ENCODE peak calls at places on chromosomes 5 and 9, in four cellular contexts. One of them, this sample, is unnamed.

GRCh38 chr5:180323929-180324632 is 29.1 kb downstream of the GFPT2 start:
- DNase-seq in lung: no peak
- DNase-seq in prostate gland: no peak
- DNase-seq in IMR-90: peak; percentile 88
- DNase-seq in this sample: no peak

GRCh38 chr5:1936413-1936812 is 53.7 kb upstream of the IRX4 start:
- DNase-seq in IMR-90: no peak
- DNase-seq in prostate gland: no peak
- DNase-seq in lung: no peak
- DNase-seq in this sample: no peak

GRCh38 chr5:96280946-96281393 is 152.1 kb downstream of the PCSK1 start:
- DNase-seq in prostate gland: no peak
- DNase-seq in lung: no peak
- DNase-seq in IMR-90: no peak
- DNase-seq in this sample: no peak

GRCh38 chr5:19235101-19235584 is 752.9 kb downstream of the CDH18 start:
- DNase-seq in prostate gland: no peak
- DNase-seq in lung: no peak
- DNase-seq in IMR-90: no peak
- DNase-seq in this sample: no peak

GRCh38 chr5:14557203-14557725 is 24.3 kb upstream of the OTULINL start:
- DNase-seq in prostate gland: no peak
- DNase-seq in lung: no peak
- DNase-seq in IMR-90: no peak
- DNase-seq in this sample: no peak

GRCh38 chr5:20087299-20087698 is 99.3 kb upstream of the CDH18 start:
- DNase-seq in lung: no peak
- DNase-seq in IMR-90: no peak
- DNase-seq in prostate gland: no peak
- DNase-seq in this sample: no peak

GRCh38 chr9:83477571-83477970 is 60.6 kb downstream of the FRMD3 start:
- DNase-seq in lung: no peak
- DNase-seq in prostate gland: no peak
- DNase-seq in IMR-90: no peak
- DNase-seq in this sample: no peak

GRCh38 chr5:24832021-24832420 is 187.2 kb upstream of the CDH10 start:
- DNase-seq in prostate gland: no peak
- DNase-seq in IMR-90: no peak
- DNase-seq in lung: no peak
- DNase-seq in this sample: no peak

GRCh38 chr5:179926657-179927056 is 19.0 kb upstream of the TBC1D9B start:
- DNase-seq in lung: no peak
- DNase-seq in prostate gland: no peak
- DNase-seq in IMR-90: no peak
- DNase-seq in this sample: no peak

GRCh38 chr9:31304576-31304975 is 1079.9 kb upstream of the ACO1 start:
- DNase-seq in IMR-90: peak; percentile 32
- DNase-seq in prostate gland: no peak
- DNase-seq in lung: no peak
- DNase-seq in this sample: no peak

GRCh38 chr5:110267714-110268113 is 458.8 kb downstream of the TMEM232 start:
- DNase-seq in lung: no peak
- DNase-seq in prostate gland: no peak
- DNase-seq in IMR-90: no peak
- DNase-seq in this sample: no peak

GRCh38 chr9:73011956-73012355 is 59.1 kb upstream of the ALDH1A1 start:
- DNase-seq in IMR-90: no peak
- DNase-seq in prostate gland: no peak
- DNase-seq in lung: no peak
- DNase-seq in this sample: no peak

DNA sequence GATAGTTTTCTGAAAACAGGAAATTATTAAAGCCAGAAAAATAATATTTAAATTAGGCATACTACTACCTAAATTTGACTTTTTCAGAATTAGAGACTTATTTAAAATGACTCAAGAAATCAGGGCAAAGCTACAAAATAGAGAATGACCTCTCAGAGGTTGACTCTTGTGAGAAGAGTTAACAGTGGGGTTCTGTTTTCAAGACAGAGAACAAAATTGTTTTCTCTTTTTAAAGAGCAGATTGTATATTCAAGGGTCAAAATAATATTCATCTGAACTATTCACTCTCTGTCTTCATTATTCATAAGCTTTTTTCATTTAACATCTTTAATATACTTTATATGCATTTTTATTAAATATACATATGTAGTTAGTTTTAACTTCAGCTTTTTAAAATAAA is 21.9 kb upstream of the AUH start:
- DNase-seq in prostate gland: no peak
- DNase-seq in IMR-90: no peak
- DNase-seq in lung: no peak
- DNase-seq in this sample: no peak
- H3K27me3 ChIP-seq in prostate gland: no peaks in the 10 kb centered on the region
- H3K27me3 ChIP-seq in IMR-90: no peaks in the 10 kb centered on the region
- H3K27me3 ChIP-seq in lung: no peaks in the 10 kb centered on the region
- H3K27me3 ChIP-seq in this sample: no peaks in the 10 kb centered on the region

GRCh38 chr9:136849038-136849959 is at the start of gene PHPT1:
- DNase-seq in IMR-90: peak; percentile 99
- DNase-seq in prostate gland: peak; percentile 99
- DNase-seq in lung: peak; percentile 98
- DNase-seq in this sample: peak; percentile 98
- H3K4me1 ChIP-seq in IMR-90: peaks cover 9% of the 10 kb centered on the region
- H3K4me1 ChIP-seq in prostate gland: peaks cover under 1% of the 10 kb centered on the region
- H3K4me1 ChIP-seq in lung: no peaks in the 10 kb centered on the region
- H3K4me1 ChIP-seq in this sample: peaks cover 13% of the 10 kb centered on the region

DNA sequence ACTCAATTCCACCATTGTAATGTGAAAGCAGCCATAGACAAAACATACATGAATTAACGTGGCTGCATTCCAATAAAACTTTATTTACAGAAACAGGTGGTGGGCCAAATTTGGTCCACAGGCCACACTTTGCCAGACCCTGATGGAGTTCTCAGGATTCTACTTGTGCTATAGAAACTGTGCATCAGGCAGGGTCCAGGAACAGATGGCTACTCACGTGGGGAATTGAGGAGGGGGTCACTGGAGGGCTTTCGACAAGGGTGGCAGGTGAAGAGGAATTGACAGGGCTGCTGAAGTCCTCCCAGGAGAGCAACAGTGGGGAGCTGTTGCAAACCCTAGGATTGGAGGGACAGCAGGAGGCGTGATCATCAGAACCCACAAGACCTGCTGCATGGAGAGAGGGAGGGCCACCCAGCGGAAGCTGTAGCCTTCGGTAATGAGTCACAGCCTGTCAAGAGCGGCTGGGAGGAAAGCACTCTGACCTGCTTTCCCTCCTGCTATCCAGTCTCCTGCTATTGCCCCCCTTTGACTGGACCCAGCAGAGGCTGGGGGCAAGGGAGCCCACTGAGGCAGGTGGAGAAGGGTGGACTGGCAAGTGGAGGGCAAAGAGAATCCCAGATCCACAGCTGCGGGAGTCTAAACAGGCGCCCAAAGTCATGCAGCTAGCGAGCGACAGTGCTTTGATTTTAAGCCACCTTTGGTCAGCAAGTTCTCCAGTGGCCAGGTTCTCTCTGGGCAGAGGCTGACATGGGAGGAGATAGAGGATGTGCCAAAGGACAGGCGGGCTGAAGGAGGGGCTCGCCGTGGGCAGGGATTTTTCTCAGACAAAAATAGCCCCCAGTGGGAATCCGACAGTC is 138.3 kb upstream of the SMIM23 start:
- DNase-seq in IMR-90: peak; percentile 79
- DNase-seq in prostate gland: no peak
- DNase-seq in lung: no peak
- DNase-seq in this sample: no peak
- H3K27me3 ChIP-seq in IMR-90: peaks cover 4% of the 10 kb centered on the region
- H3K27me3 ChIP-seq in prostate gland: peaks cover 2% of the 10 kb centered on the region
- H3K27me3 ChIP-seq in lung: no peaks in the 10 kb centered on the region
- H3K27me3 ChIP-seq in this sample: no peaks in the 10 kb centered on the region

GRCh38 chr5:122741681-122742080 is 33.2 kb upstream of the SNX2 start:
- DNase-seq in prostate gland: no peak
- DNase-seq in IMR-90: peak; percentile 13
- DNase-seq in lung: no peak
- DNase-seq in this sample: no peak
- H3K4me1 ChIP-seq in prostate gland: no peaks in the 10 kb centered on the region
- H3K4me1 ChIP-seq in IMR-90: no peaks in the 10 kb centered on the region
- H3K4me1 ChIP-seq in lung: no peaks in the 10 kb centered on the region
- H3K4me1 ChIP-seq in this sample: no peaks in the 10 kb centered on the region

GRCh38 chr9:98712987-98713386 is 4.3 kb upstream of the GABBR2 start:
- DNase-seq in IMR-90: no peak
- DNase-seq in prostate gland: no peak
- DNase-seq in lung: no peak
- DNase-seq in this sample: no peak
- H3K27me3 ChIP-seq in IMR-90: peaks cover 34% of the 10 kb centered on the region
- H3K27me3 ChIP-seq in prostate gland: peaks cover 9% of the 10 kb centered on the region
- H3K27me3 ChIP-seq in lung: peaks cover 16% of the 10 kb centered on the region
- H3K27me3 ChIP-seq in this sample: no peaks in the 10 kb centered on the region

GRCh38 chr9:121280715-121281613 is 13.0 kb downstream of the GSN start:
- DNase-seq in lung: no peak
- DNase-seq in IMR-90: no peak
- DNase-seq in prostate gland: no peak
- DNase-seq in this sample: no peak
- H3K4me1 ChIP-seq in lung: peaks cover 42% of the 10 kb centered on the region
- H3K4me1 ChIP-seq in IMR-90: peaks cover 50% of the 10 kb centered on the region
- H3K4me1 ChIP-seq in prostate gland: peaks cover under 1% of the 10 kb centered on the region
- H3K4me1 ChIP-seq in this sample: peaks cover 56% of the 10 kb centered on the region

DNA sequence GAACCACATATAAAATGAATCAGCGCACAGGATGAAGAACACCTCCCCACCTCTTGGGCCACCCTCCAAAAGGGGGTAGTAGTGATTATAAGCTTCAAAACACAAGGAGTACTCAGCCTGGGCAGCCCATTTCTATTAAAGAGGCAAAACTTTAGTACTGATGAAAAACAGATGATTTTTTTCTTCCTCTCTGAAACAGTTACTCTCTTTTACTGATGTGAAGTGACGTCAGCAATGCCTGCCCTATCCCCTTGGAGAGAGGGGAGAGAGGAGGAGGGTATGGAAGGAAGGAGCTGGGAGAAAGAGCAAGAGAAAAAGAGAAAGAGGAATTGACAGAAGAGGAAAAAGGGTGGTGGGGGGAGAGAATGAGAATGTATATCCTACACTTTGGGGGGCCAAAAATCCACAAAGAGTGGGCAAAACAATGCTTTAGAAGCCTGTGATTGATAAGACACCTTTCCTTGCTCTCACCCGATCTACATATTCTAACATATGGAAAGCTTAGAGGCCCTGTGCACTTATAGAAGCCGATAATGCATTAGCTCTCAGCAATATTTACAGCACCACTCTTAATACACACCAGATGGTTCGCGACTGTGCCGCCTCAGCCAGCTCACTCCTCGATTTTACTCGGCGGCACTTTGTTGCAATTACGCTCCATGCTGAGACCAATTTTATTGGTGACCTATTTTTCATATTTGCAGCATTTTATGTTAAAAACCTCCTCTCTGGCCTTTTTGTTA is 18.6 kb downstream of the NR2F1 start:
- DNase-seq in lung: no peak
- DNase-seq in IMR-90: peak; percentile 91
- DNase-seq in prostate gland: no peak
- DNase-seq in this sample: no peak
- H3K27me3 ChIP-seq in lung: no peaks in the 10 kb centered on the region
- H3K27me3 ChIP-seq in IMR-90: no peaks in the 10 kb centered on the region
- H3K27me3 ChIP-seq in prostate gland: peaks cover 26% of the 10 kb centered on the region
- H3K27me3 ChIP-seq in this sample: no peaks in the 10 kb centered on the region

DNA sequence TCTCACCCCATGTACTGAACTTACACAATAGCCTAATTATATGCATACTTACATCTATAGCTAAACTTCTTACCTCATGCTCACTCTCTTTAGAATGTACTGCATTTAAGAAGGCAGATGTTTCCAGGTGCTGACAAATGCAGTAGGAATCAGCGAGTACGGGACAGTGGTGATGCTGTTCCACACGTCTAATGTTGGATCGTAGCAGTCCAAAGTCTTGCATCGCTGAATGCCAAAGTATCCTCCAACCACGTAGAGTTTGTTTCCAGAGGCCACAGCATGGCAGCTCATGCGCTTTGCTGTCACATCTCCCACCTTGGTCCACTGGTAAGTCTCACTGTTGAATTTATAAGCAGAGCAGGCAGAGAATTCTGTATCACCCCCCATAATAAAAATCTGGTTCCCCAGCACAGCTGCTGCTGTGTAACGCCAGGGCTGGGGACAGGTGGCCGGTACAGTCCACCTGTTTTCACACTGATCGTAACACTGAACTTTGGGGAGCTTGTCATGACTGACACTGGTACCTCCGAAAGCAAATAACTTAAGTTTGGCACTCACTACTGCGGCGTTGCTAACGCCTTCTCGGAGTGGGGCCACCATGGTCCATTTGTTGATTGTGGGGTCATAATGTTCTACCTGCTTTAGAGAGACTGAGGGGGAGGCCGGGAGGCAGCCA is 5.8 kb downstream of the ENC1 start:
- DNase-seq in IMR-90: no peak
- DNase-seq in lung: no peak
- DNase-seq in prostate gland: no peak
- DNase-seq in this sample: no peak
- H3K4me1 ChIP-seq in IMR-90: peaks cover 33% of the 10 kb centered on the region
- H3K4me1 ChIP-seq in lung: peaks cover 3% of the 10 kb centered on the region
- H3K4me1 ChIP-seq in prostate gland: peaks cover 10% of the 10 kb centered on the region
- H3K4me1 ChIP-seq in this sample: peaks cover 25% of the 10 kb centered on the region

This sample was measured in ovary.